ENCODE peak calls at places on chromosomes 6 and 20, in seven cellular contexts. One of them, this sample, is unnamed.

GRCh38 chr6:73631849-73632248 is 21.9 kb downstream of the SLC17A5 start:
- DNase-seq in HCT116: no peak
- DNase-seq in HepG2: no peak
- DNase-seq in SK-N-SH: no peak
- DNase-seq in K562: no peak
- DNase-seq in GM12878: no peak
- DNase-seq in H1: no peak
- DNase-seq in this sample: no peak

GRCh38 chr6:160110724-160111123 is 10.9 kb upstream of the SLC22A1 start:
- DNase-seq in HCT116: no peak
- DNase-seq in HepG2: no peak
- DNase-seq in SK-N-SH: no peak
- DNase-seq in K562: no peak
- DNase-seq in GM12878: no peak
- DNase-seq in H1: no peak
- DNase-seq in this sample: no peak

GRCh38 chr6:12577124-12577845 is 139.3 kb upstream of the PHACTR1 start:
- DNase-seq in HCT116: no peak
- DNase-seq in HepG2: no peak
- DNase-seq in SK-N-SH: no peak
- DNase-seq in K562: no peak
- DNase-seq in GM12878: no peak
- DNase-seq in H1: no peak
- DNase-seq in this sample: no peak

GRCh38 chr6:22071655-22072054 is 225.2 kb downstream of the PRL start:
- DNase-seq in HCT116: no peak
- DNase-seq in HepG2: no peak
- DNase-seq in SK-N-SH: peak; percentile 47
- DNase-seq in K562: no peak
- DNase-seq in GM12878: no peak
- DNase-seq in H1: no peak
- DNase-seq in this sample: peak; percentile 89

GRCh38 chr6:154356690-154357089 is at the start of gene IPCEF1:
- DNase-seq in HCT116: no peak
- DNase-seq in HepG2: no peak
- DNase-seq in SK-N-SH: no peak
- DNase-seq in K562: no peak
- DNase-seq in GM12878: no peak
- DNase-seq in H1: no peak
- DNase-seq in this sample: no peak

GRCh38 chr20:64266988-64267387 is 11.4 kb downstream of the PCMTD2 start:
- DNase-seq in HCT116: no peak
- DNase-seq in HepG2: no peak
- DNase-seq in SK-N-SH: no peak
- DNase-seq in K562: no peak
- DNase-seq in GM12878: no peak
- DNase-seq in H1: no peak
- DNase-seq in this sample: no peak

GRCh38 chr6:165793287-165793825 is 130.3 kb upstream of the PDE10A start:
- DNase-seq in HCT116: no peak
- DNase-seq in HepG2: no peak
- DNase-seq in SK-N-SH: no peak
- DNase-seq in K562: no peak
- DNase-seq in GM12878: no peak
- DNase-seq in H1: no peak
- DNase-seq in this sample: no peak

GRCh38 chr6:144036064-144036873 is 28.2 kb upstream of the PLAGL1 start:
- DNase-seq in HCT116: no peak
- DNase-seq in HepG2: peak; percentile 21
- DNase-seq in SK-N-SH: no peak
- DNase-seq in K562: peak; percentile 59
- DNase-seq in GM12878: no peak
- DNase-seq in H1: no peak
- DNase-seq in this sample: peak; percentile 6

GRCh38 chr6:143823463-143824006 is 19.6 kb upstream of the LTV1 start:
- DNase-seq in HCT116: no peak
- DNase-seq in HepG2: no peak
- DNase-seq in SK-N-SH: no peak
- DNase-seq in K562: no peak
- DNase-seq in GM12878: no peak
- DNase-seq in H1: no peak
- DNase-seq in this sample: peak; percentile 84

GRCh38 chr20:44700306-44700705 is 14.9 kb upstream of the CCN5 start:
- DNase-seq in HCT116: no peak
- DNase-seq in HepG2: no peak
- DNase-seq in SK-N-SH: no peak
- DNase-seq in K562: no peak
- DNase-seq in GM12878: no peak
- DNase-seq in H1: no peak
- DNase-seq in this sample: no peak

GRCh38 chr6:143159001-143159400 is 98.3 kb downstream of the AIG1 start:
- DNase-seq in HCT116: no peak
- DNase-seq in HepG2: no peak
- DNase-seq in SK-N-SH: no peak
- DNase-seq in K562: no peak
- DNase-seq in GM12878: no peak
- DNase-seq in H1: no peak
- DNase-seq in this sample: no peak

GRCh38 chr6:43942011-43942442 is 172.0 kb downstream of the VEGFA start:
- DNase-seq in HCT116: no peak
- DNase-seq in HepG2: no peak
- DNase-seq in SK-N-SH: peak; percentile 86
- DNase-seq in K562: no peak
- DNase-seq in GM12878: no peak
- DNase-seq in H1: no peak
- DNase-seq in this sample: no peak

GRCh38 chr20:40287683-40288082 is 401.4 kb downstream of the MAFB start:
- DNase-seq in HCT116: no peak
- DNase-seq in HepG2: no peak
- DNase-seq in SK-N-SH: no peak
- DNase-seq in K562: no peak
- DNase-seq in GM12878: no peak
- DNase-seq in H1: no peak
- DNase-seq in this sample: no peak

GRCh38 chr20:41352106-41352505 is 11.5 kb downstream of the LPIN3 start:
- DNase-seq in HCT116: no peak
- DNase-seq in HepG2: no peak
- DNase-seq in SK-N-SH: no peak
- DNase-seq in K562: peak; percentile 23
- DNase-seq in GM12878: no peak
- DNase-seq in H1: no peak
- DNase-seq in this sample: no peak

GRCh38 chr6:145245119-145245518 is 490.2 kb downstream of the EPM2A start:
- DNase-seq in HCT116: no peak
- DNase-seq in HepG2: no peak
- DNase-seq in SK-N-SH: no peak
- DNase-seq in K562: no peak
- DNase-seq in GM12878: no peak
- DNase-seq in H1: no peak
- DNase-seq in this sample: no peak

GRCh38 chr20:37526839-37527637 is 638 bp downstream of the BLCAP start:
- DNase-seq in HCT116: no peak
- DNase-seq in HepG2: no peak
- DNase-seq in SK-N-SH: peak; percentile 49
- DNase-seq in K562: no peak
- DNase-seq in GM12878: no peak
- DNase-seq in H1: no peak
- DNase-seq in this sample: no peak

GRCh38 chr6:42889815-42890214 is 10.4 kb downstream of the RPL7L1 start:
- DNase-seq in HCT116: no peak
- DNase-seq in HepG2: no peak
- DNase-seq in SK-N-SH: no peak
- DNase-seq in K562: no peak
- DNase-seq in GM12878: no peak
- DNase-seq in H1: no peak
- DNase-seq in this sample: no peak

GRCh38 chr6:138451043-138451442 is 47.0 kb downstream of the HEBP2 start:
- DNase-seq in HCT116: no peak
- DNase-seq in HepG2: no peak
- DNase-seq in SK-N-SH: no peak
- DNase-seq in K562: no peak
- DNase-seq in GM12878: no peak
- DNase-seq in H1: no peak
- DNase-seq in this sample: no peak

GRCh38 chr6:145224450-145224849 is 510.9 kb downstream of the EPM2A start:
- DNase-seq in HCT116: no peak
- DNase-seq in HepG2: no peak
- DNase-seq in SK-N-SH: no peak
- DNase-seq in K562: no peak
- DNase-seq in GM12878: no peak
- DNase-seq in H1: no peak
- DNase-seq in this sample: no peak

GRCh38 chr6:131269565-131270391 is 134.5 kb downstream of the AKAP7 start:
- DNase-seq in HCT116: no peak
- DNase-seq in HepG2: no peak
- DNase-seq in SK-N-SH: no peak
- DNase-seq in K562: no peak
- DNase-seq in GM12878: no peak
- DNase-seq in H1: no peak
- DNase-seq in this sample: no peak

GRCh38 chr6:168198302-168199180 is 119.5 kb upstream of the FRMD1 start:
- DNase-seq in HCT116: no peak
- DNase-seq in HepG2: no peak
- DNase-seq in SK-N-SH: no peak
- DNase-seq in K562: no peak
- DNase-seq in GM12878: no peak
- DNase-seq in H1: no peak
- DNase-seq in this sample: no peak

GRCh38 chr6:170280689-170281045 is 10.2 kb downstream of the DLL1 start:
- DNase-seq in HCT116: no peak
- DNase-seq in HepG2: no peak
- DNase-seq in SK-N-SH: no peak
- DNase-seq in K562: no peak
- DNase-seq in GM12878: no peak
- DNase-seq in H1: no peak
- DNase-seq in this sample: no peak

GRCh38 chr6:148747145-148747492 is 289 bp downstream of the UST start:
- DNase-seq in HCT116: no peak
- DNase-seq in HepG2: no peak
- DNase-seq in SK-N-SH: peak; percentile 34
- DNase-seq in K562: no peak
- DNase-seq in GM12878: no peak
- DNase-seq in H1: no peak
- DNase-seq in this sample: peak; percentile 14

GRCh38 chr20:22576733-22577514 is 7.4 kb downstream of the FOXA2 start:
- DNase-seq in HCT116: no peak
- DNase-seq in HepG2: peak; percentile 37
- DNase-seq in SK-N-SH: no peak
- DNase-seq in K562: no peak
- DNase-seq in GM12878: no peak
- DNase-seq in H1: peak; percentile 52
- DNase-seq in this sample: no peak

GRCh38 chr6:125480571-125480970 is 178.8 kb upstream of the HDDC2 start:
- DNase-seq in HCT116: no peak
- DNase-seq in HepG2: no peak
- DNase-seq in SK-N-SH: no peak
- DNase-seq in K562: no peak
- DNase-seq in GM12878: no peak
- DNase-seq in H1: no peak
- DNase-seq in this sample: no peak

GRCh38 chr6:29938746-29939508 is 3.4 kb upstream of the HLA-A start:
- DNase-seq in HCT116: no peak
- DNase-seq in HepG2: peak; percentile 59
- DNase-seq in SK-N-SH: no peak
- DNase-seq in K562: no peak
- DNase-seq in GM12878: no peak
- DNase-seq in H1: no peak
- DNase-seq in this sample: no peak

GRCh38 chr6:37314803-37315515 is 38.8 kb upstream of the RNF8 start:
- DNase-seq in HCT116: peak; percentile 7
- DNase-seq in HepG2: peak; percentile 48
- DNase-seq in SK-N-SH: peak; percentile 29
- DNase-seq in K562: peak; percentile 99
- DNase-seq in GM12878: no peak
- DNase-seq in H1: peak; percentile 54
- DNase-seq in this sample: peak; percentile 93

GRCh38 chr20:11949711-11950110 is 32.0 kb downstream of the BTBD3 start:
- DNase-seq in HCT116: no peak
- DNase-seq in HepG2: no peak
- DNase-seq in SK-N-SH: no peak
- DNase-seq in K562: no peak
- DNase-seq in GM12878: no peak
- DNase-seq in H1: no peak
- DNase-seq in this sample: no peak
- TF ChIP-seq MAX in HCT116: no peak
- TF ChIP-seq MAX in HepG2: no peak
- TF ChIP-seq MAX in SK-N-SH: no peak
- TF ChIP-seq MAX in K562: no peak
- TF ChIP-seq MAX in GM12878: no peak
- TF ChIP-seq MAX in H1: no peak
- TF ChIP-seq MAX in this sample: no peak

GRCh38 chr20:43567477-43567876 is 8.7 kb downstream of the SGK2 start:
- DNase-seq in HCT116: no peak
- DNase-seq in HepG2: no peak
- DNase-seq in SK-N-SH: no peak
- DNase-seq in K562: no peak
- DNase-seq in GM12878: no peak
- DNase-seq in H1: no peak
- DNase-seq in this sample: no peak
- H3K27me3 ChIP-seq in HCT116: no peaks in the 10 kb centered on the region
- H3K27me3 ChIP-seq in HepG2: no peaks in the 10 kb centered on the region
- H3K27me3 ChIP-seq in SK-N-SH: no peaks in the 10 kb centered on the region
- H3K27me3 ChIP-seq in K562: no peaks in the 10 kb centered on the region
- H3K27me3 ChIP-seq in GM12878: no peaks in the 10 kb centered on the region
- H3K27me3 ChIP-seq in H1: no peaks in the 10 kb centered on the region
- H3K27me3 ChIP-seq in this sample: no peaks in the 10 kb centered on the region

GRCh38 chr6:117270121-117270959 is 5.0 kb downstream of the VGLL2 start:
- DNase-seq in HCT116: no peak
- DNase-seq in HepG2: no peak
- DNase-seq in SK-N-SH: peak; percentile 27
- DNase-seq in K562: no peak
- DNase-seq in GM12878: no peak
- DNase-seq in H1: peak; percentile 74
- DNase-seq in this sample: no peak
- TF ChIP-seq MAX in HCT116: no peak
- TF ChIP-seq MAX in HepG2: no peak
- TF ChIP-seq MAX in SK-N-SH: no peak
- TF ChIP-seq MAX in K562: no peak
- TF ChIP-seq MAX in GM12878: no peak
- TF ChIP-seq MAX in H1: peak; percentile 53
- TF ChIP-seq MAX in this sample: no peak

DNA sequence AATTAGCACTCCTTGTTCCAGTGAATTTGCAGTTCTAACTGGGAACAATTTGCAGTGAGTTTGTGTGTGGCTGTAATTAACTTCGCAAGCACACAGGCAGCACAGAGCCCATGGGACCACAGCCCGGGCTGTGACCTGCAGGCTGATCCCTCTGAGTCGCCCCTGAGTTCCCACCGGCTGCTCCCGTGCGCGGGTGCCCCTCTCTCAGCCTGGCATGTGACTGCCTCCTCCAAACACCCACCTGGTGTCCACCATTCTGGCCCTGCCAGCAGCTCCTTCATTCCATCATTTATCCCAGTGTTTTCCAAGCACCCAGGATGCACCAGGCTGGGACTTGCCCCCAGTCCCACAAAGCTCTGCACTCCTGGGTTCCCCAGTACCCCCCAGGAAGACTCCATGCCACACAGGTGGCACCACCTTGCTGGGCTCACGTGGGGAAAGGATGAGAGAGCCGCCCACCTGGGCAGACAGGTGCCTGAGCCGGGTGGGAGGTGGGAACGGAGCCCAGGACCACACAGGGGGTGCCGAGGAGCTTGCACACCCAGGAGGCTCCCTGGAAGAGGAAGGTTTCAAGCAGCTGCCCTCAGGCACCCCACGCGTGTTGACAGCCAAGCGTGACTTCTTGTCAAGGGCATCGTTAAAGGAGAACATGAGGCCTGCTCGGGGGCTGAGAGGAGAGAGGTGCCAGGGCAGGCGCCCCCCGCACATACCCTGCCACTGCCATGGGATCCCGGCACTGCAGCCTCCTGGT is 75.1 kb downstream of the YTHDF1 start:
- DNase-seq in HCT116: no peak
- DNase-seq in HepG2: no peak
- DNase-seq in SK-N-SH: no peak
- DNase-seq in K562: no peak
- DNase-seq in GM12878: no peak
- DNase-seq in H1: no peak
- DNase-seq in this sample: no peak
- H3K27me3 ChIP-seq in HCT116: peaks cover 24% of the 10 kb centered on the region
- H3K27me3 ChIP-seq in HepG2: peaks cover 65% of the 10 kb centered on the region
- H3K27me3 ChIP-seq in SK-N-SH: peaks cover 50% of the 10 kb centered on the region
- H3K27me3 ChIP-seq in K562: peaks cover 46% of the 10 kb centered on the region
- H3K27me3 ChIP-seq in GM12878: no peaks in the 10 kb centered on the region
- H3K27me3 ChIP-seq in H1: no peaks in the 10 kb centered on the region
- H3K27me3 ChIP-seq in this sample: no peaks in the 10 kb centered on the region

This sample was measured in endothelial cell of umbilical vein.